ENCODE peak calls at places on chromosomes 7 and 10, in eight cellular contexts. D is nephron progenitor cell, Y is AG10803, T is choroid plexus epithelial cell, G is ascending aorta, S is left lung, F is PC-9, I is fibroblast of the aortic adventitia. N is an unnamed sample.

GRCh38 chr10:103585011-103585405 is 91.5 kb downstream of the NEURL1 start:
- DNase-seq in D (no peak), Y (no peak), T (no peak), G (no peak), S (no peak), F (no peak), I (no peak), N (no peak)

GRCh38 chr7:88661921-88662320 is 97.6 kb upstream of the ZNF804B start:
- DNase-seq in D (no peak), Y (no peak), T (no peak), G (no peak), S (no peak), F (no peak), I (no peak), N (peak)

GRCh38 chr10:118531105-118531851 is 64.2 kb downstream of the PRLHR start:
- DNase-seq in D (no peak), Y (peak), T (no peak), G (no peak), S (no peak), F (no peak), I (no peak), N (no peak)

GRCh38 chr10:55892276-55892675 is 468.8 kb downstream of the ZWINT start:
- DNase-seq in D (no peak), Y (no peak), T (no peak), G (no peak), S (no peak), F (no peak), I (no peak), N (no peak)

GRCh38 chr10:100374137-100374655 is 27.2 kb downstream of the SCD start:
- DNase-seq in D (no peak), Y (no peak), T (no peak), G (no peak), S (no peak), F (no peak), I (no peak), N (no peak)

GRCh38 chr7:963236-964078 is 9.0 kb upstream of the ADAP1 start:
- DNase-seq in D (no peak), Y (no peak), T (no peak), G (no peak), S (no peak), F (no peak), I (no peak), N (no peak)

GRCh38 chr7:81367335-81367801 is 402.5 kb downstream of the HGF start:
- DNase-seq in D (no peak), Y (peak), T (peak), G (no peak), S (no peak), F (no peak), I (peak), N (no peak)

GRCh38 chr7:37440738-37441404 is 7.8 kb downstream of the ELMO1 start:
- DNase-seq in D (no peak), Y (no peak), T (no peak), G (no peak), S (no peak), F (no peak), I (no peak), N (no peak)

GRCh38 chr10:69669408-69669807 is 39.4 kb downstream of the FAM241B start:
- DNase-seq in D (no peak), Y (no peak), T (no peak), G (no peak), S (no peak), F (no peak), I (no peak), N (no peak)

GRCh38 chr10:23081891-23082290 is 13.5 kb upstream of the MSRB2 start:
- DNase-seq in D (no peak), Y (peak), T (peak), G (no peak), S (no peak), F (no peak), I (peak), N (no peak)

GRCh38 chr10:104029528-104029875 is 56.2 kb downstream of the COL17A1 start:
- DNase-seq in D (no peak), Y (peak), T (no peak), G (no peak), S (no peak), F (no peak), I (peak), N (no peak)

GRCh38 chr7:12630615-12630884 is 56.9 kb upstream of the ARL4A start:
- DNase-seq in D (no peak), Y (no peak), T (no peak), G (no peak), S (no peak), F (no peak), I (no peak), N (no peak)

GRCh38 chr10:122624546-122624945 is 64.0 kb downstream of the DMBT1 start:
- DNase-seq in D (no peak), Y (no peak), T (no peak), G (no peak), S (no peak), F (no peak), I (no peak), N (no peak)

GRCh38 chr7:113143486-113144257 is 25.3 kb upstream of the SMIM30 start:
- DNase-seq in D (no peak), Y (no peak), T (no peak), G (no peak), S (no peak), F (no peak), I (no peak), N (no peak)

GRCh38 chr7:101125989-101126650 is 784 bp upstream of the SERPINE1 start:
- DNase-seq in D (no peak), Y (peak), T (peak), G (no peak), S (peak), F (peak), I (peak), N (no peak)

GRCh38 chr7:150975536-150976285 is 2.4 kb downstream of the KCNH2 start:
- DNase-seq in D (no peak), Y (no peak), T (no peak), G (no peak), S (no peak), F (no peak), I (no peak), N (no peak)

GRCh38 chr10:3898821-3899220 is 113.8 kb upstream of the KLF6 start:
- DNase-seq in D (no peak), Y (peak), T (no peak), G (no peak), S (peak), F (peak), I (no peak), N (peak)

GRCh38 chr7:111210996-111211395 is 120.1 kb downstream of the LRRN3 start:
- DNase-seq in D (no peak), Y (peak), T (peak), G (no peak), S (no peak), F (no peak), I (peak), N (no peak)

GRCh38 chr10:119206603-119207366 is 586 bp upstream of the GRK5 start:
- DNase-seq in D (peak), Y (peak), T (peak), G (peak), S (peak), F (no peak), I (peak), N (no peak)

GRCh38 chr10:126839094-126839761 is 66.0 kb upstream of the DOCK1 start:
- DNase-seq in D (no peak), Y (no peak), T (no peak), G (no peak), S (peak), F (no peak), I (no peak), N (peak)

GRCh38 chr7:137656850-137657232 is 189.9 kb downstream of the DGKI start:
- DNase-seq in D (no peak), Y (no peak), T (no peak), G (no peak), S (no peak), F (no peak), I (peak), N (no peak)

GRCh38 chr7:12210179-12211053 is 678 bp upstream of the TMEM106B start:
- DNase-seq in D (no peak), Y (no peak), T (no peak), G (peak), S (peak), F (peak), I (no peak), N (no peak)

GRCh38 chr7:107785926-107786325 is 17.1 kb downstream of the SLC26A3 start:
- DNase-seq in D (no peak), Y (no peak), T (peak), G (no peak), S (no peak), F (no peak), I (no peak), N (peak)

GRCh38 chr7:44971991-44972441 is 6.8 kb downstream of the MYO1G start:
- DNase-seq in D (no peak), Y (no peak), T (no peak), G (no peak), S (no peak), F (no peak), I (no peak), N (no peak)

GRCh38 chr10:15745748-15746147 is 26.0 kb upstream of the ITGA8 start:
- DNase-seq in D (no peak), Y (peak), T (peak), G (no peak), S (no peak), F (no peak), I (peak), N (no peak)

GRCh38 chr7:111982133-111982532 is 224.1 kb downstream of the DOCK4 start:
- DNase-seq in D (no peak), Y (no peak), T (no peak), G (no peak), S (no peak), F (peak), I (peak), N (no peak)

GRCh38 chr10:97724341-97724941 is 10.9 kb downstream of the MARVELD1 start:
- DNase-seq in D (no peak), Y (peak), T (no peak), G (no peak), S (no peak), F (no peak), I (peak), N (no peak)

GRCh38 chr7:85829817-85830432 is 643.1 kb upstream of the SEMA3D start:
- DNase-seq in D (no peak), Y (peak), T (peak), G (no peak), S (no peak), F (no peak), I (peak), N (no peak)

GRCh38 chr7:41916450-41916927 is 213.6 kb upstream of the INHBA start:
- DNase-seq in D (no peak), Y (peak), T (peak), G (no peak), S (no peak), F (peak), I (peak), N (no peak)

GRCh38 chr7:83957333-83957732 is 237.3 kb downstream of the SEMA3A start:
- DNase-seq in D (no peak), Y (peak), T (peak), G (no peak), S (no peak), F (no peak), I (peak), N (no peak)

GRCh38 chr10:8193546-8193945 is 139.1 kb downstream of the GATA3 start:
- DNase-seq in D (no peak), Y (no peak), T (no peak), G (no peak), S (no peak), F (peak), I (no peak), N (no peak)

GRCh38 chr7:44185729-44186128 is 3.5 kb downstream of the GCK start:
- DNase-seq in D (no peak), Y (no peak), T (no peak), G (no peak), S (no peak), F (no peak), I (no peak), N (no peak)

GRCh38 chr7:130667593-130668257 is 823 bp downstream of the COPG2 start:
- DNase-seq in D (no peak), Y (no peak), T (no peak), G (no peak), S (no peak), F (no peak), I (no peak), N (no peak)

GRCh38 chr10:72250666-72251065 is 23.1 kb upstream of the DDIT4 start:
- DNase-seq in D (no peak), Y (peak), T (peak), G (no peak), S (no peak), F (peak), I (peak), N (no peak)

GRCh38 chr10:101029520-101030309 is 1.2 kb downstream of the PDZD7 start:
- DNase-seq in D (no peak), Y (no peak), T (no peak), G (no peak), S (no peak), F (no peak), I (no peak), N (no peak)

GRCh38 chr7:30285067-30285530 is 702 bp downstream of the ZNRF2 start:
- DNase-seq in D (peak), Y (peak), T (peak), G (no peak), S (no peak), F (no peak), I (no peak), N (no peak)
- TF ChIP-seq CTCF in D (no peak), Y (no peak), T (no peak), G (no peak), S (peak), F (no peak), I (no peak), N (no peak)

DNA sequence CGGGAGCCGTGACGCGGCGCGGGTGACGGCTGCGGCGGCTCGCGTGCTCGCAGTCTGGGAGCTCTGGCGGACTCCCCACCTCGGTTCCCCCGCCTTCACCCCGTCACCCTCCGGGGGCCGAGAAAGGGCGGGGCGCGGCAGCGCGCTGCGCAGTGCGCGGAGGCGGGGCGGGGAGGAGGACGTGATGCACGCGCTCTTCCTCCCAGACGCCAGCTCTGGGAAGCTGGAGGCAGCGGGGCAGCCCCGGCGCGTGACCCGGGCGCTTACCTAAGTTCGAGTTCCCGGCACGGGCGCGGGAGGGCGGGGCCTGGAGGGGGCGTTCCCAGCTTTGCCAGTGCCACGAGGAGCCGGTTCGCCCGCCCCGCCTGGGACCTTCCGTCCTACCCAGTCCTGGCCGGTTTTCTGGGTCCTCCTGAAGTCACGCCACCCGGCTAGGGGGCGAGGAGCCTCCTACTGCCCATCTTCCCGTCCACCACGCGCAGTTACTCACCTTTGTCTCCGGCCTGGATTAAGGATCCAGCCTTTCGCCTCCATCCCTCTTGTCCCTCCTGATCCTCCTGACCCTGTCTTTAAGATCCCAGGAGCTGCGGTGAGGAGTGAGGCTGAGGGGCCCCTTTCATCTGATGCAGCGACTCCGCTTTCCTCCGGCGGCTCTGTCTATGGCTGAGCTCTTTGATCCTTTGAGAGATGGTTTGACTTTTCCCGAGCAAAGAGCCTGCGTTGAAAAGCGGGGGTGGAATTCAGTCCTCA is 443 bp upstream of the NAMPT start:
- DNase-seq in D (peak), Y (peak), T (peak), G (peak), S (peak), F (peak), I (peak), N (peak)
- TF ChIP-seq CTCF in D (no peak), Y (no peak), T (no peak), G (no peak), S (no peak), F (no peak), I (no peak), N (no peak)

GRCh38 chr7:155009570-155010157 is 6.7 kb upstream of the PAXIP1 start:
- DNase-seq in D (no peak), Y (peak), T (peak), G (no peak), S (no peak), F (no peak), I (no peak), N (no peak)
- TF ChIP-seq CTCF in D (peak), Y (peak), T (peak), G (no peak), S (peak), F (peak), I (peak), N (peak)

DNA sequence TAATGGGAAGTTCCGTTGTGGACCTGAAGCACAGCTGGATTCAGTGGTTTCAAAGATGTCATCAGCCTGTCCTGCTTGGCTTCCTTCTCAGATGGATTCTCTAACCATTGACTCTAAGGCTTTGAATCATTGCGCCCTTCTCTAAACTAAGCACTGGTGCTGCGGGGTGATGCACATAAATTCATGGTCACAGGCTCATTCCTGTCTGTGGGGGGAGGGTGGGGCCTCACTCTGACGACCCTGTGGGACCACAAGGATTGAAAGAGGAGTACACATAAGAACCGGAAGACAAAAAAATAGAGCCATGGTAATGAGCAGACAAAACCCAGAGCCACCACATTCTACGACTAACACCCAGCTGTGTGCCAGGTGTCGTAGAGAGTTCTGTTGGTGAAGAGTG is 97.4 kb upstream of the YAE1 start:
- DNase-seq in D (no peak), Y (no peak), T (no peak), G (no peak), S (no peak), F (no peak), I (no peak), N (no peak)
- TF ChIP-seq CTCF in D (no peak), Y (no peak), T (no peak), G (no peak), S (no peak), F (no peak), I (no peak), N (no peak)

GRCh38 chr7:50628469-50629084 is 63.4 kb upstream of the DDC start:
- DNase-seq in D (no peak), Y (no peak), T (no peak), G (no peak), S (no peak), F (no peak), I (no peak), N (no peak)
- TF ChIP-seq CTCF in D (no peak), Y (no peak), T (no peak), G (no peak), S (no peak), F (no peak), I (no peak), N (no peak)

GRCh38 chr10:94112321-94112720 is 118.6 kb downstream of the PLCE1 start:
- DNase-seq in D (no peak), Y (no peak), T (no peak), G (no peak), S (no peak), F (no peak), I (no peak), N (no peak)

GRCh38 chr10:94116848-94117247 is 123.1 kb downstream of the PLCE1 start:
- DNase-seq in D (no peak), Y (no peak), T (no peak), G (no peak), S (no peak), F (no peak), I (no peak), N (no peak)

GRCh38 chr10:94111367-94111766 is 117.6 kb downstream of the PLCE1 start:
- DNase-seq in D (no peak), Y (no peak), T (no peak), G (no peak), S (no peak), F (no peak), I (no peak), N (no peak)

GRCh38 chr10:94115725-94116124 is 122.0 kb downstream of the PLCE1 start:
- DNase-seq in D (no peak), Y (peak), T (peak), G (no peak), S (no peak), F (peak), I (no peak), N (no peak)
- TF ChIP-seq CTCF in D (no peak), Y (no peak), T (no peak), G (no peak), S (no peak), F (no peak), I (no peak), N (no peak)

GRCh38 chr7:15503603-15504280 is 58.1 kb downstream of the AGMO start:
- DNase-seq in D (no peak), Y (peak), T (peak), G (no peak), S (no peak), F (no peak), I (peak), N (no peak)
- TF ChIP-seq CTCF in D (no peak), Y (peak), T (peak), G (no peak), S (no peak), F (no peak), I (peak), N (no peak)

DNA sequence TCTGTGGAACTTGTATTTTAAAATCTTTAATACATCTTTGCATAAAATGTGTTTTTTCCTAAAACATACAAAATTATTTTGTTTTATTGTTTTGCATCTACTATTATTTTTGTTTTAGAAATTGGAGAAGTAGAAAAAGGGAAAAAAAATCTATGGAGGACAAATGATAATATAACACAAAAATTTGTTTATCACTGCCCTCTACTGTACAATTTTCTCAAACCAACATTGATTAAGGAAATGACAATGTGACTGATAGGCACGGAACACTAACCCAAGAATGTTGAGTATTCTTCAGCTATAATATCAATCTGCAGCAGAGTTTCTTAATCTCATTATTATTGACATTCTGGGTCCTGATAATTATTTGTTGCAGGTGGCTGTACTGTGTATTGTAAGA is 9.5 kb upstream of the ING3 start:
- DNase-seq in D (no peak), Y (no peak), T (peak), G (no peak), S (no peak), F (no peak), I (peak), N (no peak)
- TF ChIP-seq CTCF in D (no peak), Y (peak), T (peak), G (no peak), S (peak), F (peak), I (no peak), N (peak)

GRCh38 chr10:34674169-34674568 is 140.9 kb downstream of the PARD3 start:
- DNase-seq in D (no peak), Y (no peak), T (no peak), G (no peak), S (no peak), F (no peak), I (no peak), N (no peak)

GRCh38 chr10:34679177-34679576 is 135.9 kb downstream of the PARD3 start:
- DNase-seq in D (no peak), Y (no peak), T (no peak), G (no peak), S (no peak), F (no peak), I (no peak), N (no peak)

GRCh38 chr10:34681933-34682332 is 133.2 kb downstream of the PARD3 start:
- DNase-seq in D (no peak), Y (no peak), T (no peak), G (no peak), S (no peak), F (no peak), I (no peak), N (no peak)

GRCh38 chr10:34677132-34677531 is 138.0 kb downstream of the PARD3 start:
- DNase-seq in D (no peak), Y (no peak), T (no peak), G (no peak), S (no peak), F (no peak), I (no peak), N (no peak)

GRCh38 chr10:34677591-34677990 is 137.5 kb downstream of the PARD3 start:
- DNase-seq in D (no peak), Y (no peak), T (no peak), G (no peak), S (no peak), F (no peak), I (no peak), N (no peak)
- TF ChIP-seq CTCF in D (peak), Y (no peak), T (peak), G (no peak), S (no peak), F (no peak), I (no peak), N (no peak)

N was measured in LNCaP clone FGC.